ENCODE peak calls at places on chromosomes 4 and X, in seven cellular contexts. Q is mesenchymal stem cell, O is fibroblast of lung, G is PC-3, F is MM.1S, Y is H1, M is mesendoderm. N is an unnamed sample.

GRCh38 chrX:111168314-111168713 is 72.3 kb downstream of the PAK3 start:
- DNase-seq in O (peak; percentile 10), G (peak; percentile 10), M (peak; percentile 50), Q (peak; percentile 24), F (no peak), Y (no peak), N (peak; percentile 13)

GRCh38 chr4:92451792-92452191 is 148.0 kb downstream of the GRID2 start:
- DNase-seq in F (no peak), M (no peak), Y (no peak), Q (no peak), G (peak; percentile 12), O (no peak), N (no peak)

GRCh38 chrX:108834036-108834435 is 97.7 kb upstream of the IRS4 start:
- DNase-seq in M (no peak), Y (no peak), F (no peak), Q (no peak), O (no peak), G (no peak), N (no peak)

GRCh38 chr4:13783800-13784411 is 156.4 kb upstream of the BOD1L1 start:
- DNase-seq in Q (no peak), G (no peak), M (no peak), O (peak; percentile 40), F (no peak), Y (no peak), N (no peak)

GRCh38 chr4:153014460-153014859 is 78.3 kb downstream of the FHDC1 start:
- DNase-seq in F (no peak), Y (no peak), M (no peak), Q (no peak), G (no peak), O (no peak), N (peak; percentile 42)

GRCh38 chr4:6626066-6626465 is 14.4 kb upstream of the MRFAP1 start:
- DNase-seq in G (no peak), M (no peak), F (no peak), O (no peak), Y (no peak), Q (no peak), N (no peak)

GRCh38 chr4:69984030-69984443 is 11.7 kb upstream of the STATH start:
- DNase-seq in M (no peak), Q (no peak), G (peak; percentile 79), Y (no peak), F (peak; percentile 49), O (peak; percentile 58), N (no peak)

GRCh38 chr4:29560452-29560851 is 1159.7 kb upstream of the PCDH7 start:
- DNase-seq in F (no peak), M (no peak), Q (no peak), Y (no peak), G (no peak), O (no peak), N (no peak)

GRCh38 chr4:138981930-138982390 is 33.6 kb upstream of the NOCT start:
- DNase-seq in G (peak; percentile 55), F (no peak), Y (peak; percentile 19), Q (peak; percentile 95), M (peak; percentile 72), O (peak; percentile 30), N (peak; percentile 71)

GRCh38 chrX:10124506-10125247 is 32.1 kb upstream of the CLCN4 start:
- DNase-seq in F (no peak), Q (no peak), Y (no peak), O (no peak), M (no peak), G (no peak), N (no peak)

GRCh38 chr4:1323635-1324442 is 23.2 kb upstream of the UVSSA start:
- DNase-seq in O (peak; percentile 99), M (no peak), G (peak; percentile 87), Y (no peak), Q (peak; percentile 87), F (no peak), N (peak; percentile 85)

GRCh38 chrX:48613502-48614160 is 16.3 kb downstream of the WDR13 start:
- DNase-seq in M (no peak), F (no peak), O (peak; percentile 28), G (no peak), Y (no peak), Q (no peak), N (peak; percentile 51)

GRCh38 chrX:72052415-72053090 is 79.2 kb downstream of the RTL5 start:
- DNase-seq in Y (no peak), F (no peak), Q (peak; percentile 33), M (peak; percentile 59), G (no peak), O (peak; percentile 48), N (peak; percentile 63)

GRCh38 chr4:103996637-103997036 is 276.9 kb upstream of the TACR3 start:
- DNase-seq in M (peak; percentile 98), F (no peak), G (peak; percentile 72), Q (peak; percentile 91), Y (no peak), O (peak; percentile 90), N (peak; percentile 69)

GRCh38 chrX:13472975-13473665 is 96.3 kb upstream of the EGFL6 start:
- DNase-seq in G (no peak), Q (no peak), F (no peak), O (no peak), Y (no peak), M (no peak), N (peak; percentile 32)

GRCh38 chrX:85140963-85141362 is 102.6 kb downstream of the SATL1 start:
- DNase-seq in O (no peak), M (peak; percentile 48), Q (no peak), G (no peak), Y (no peak), F (no peak), N (no peak)

GRCh38 chrX:25015486-25016360 is at the start of gene ARX:
- DNase-seq in F (no peak), O (peak; percentile 53), Y (peak; percentile 77), G (no peak), M (peak; percentile 89), Q (peak; percentile 53), N (peak; percentile 65)

GRCh38 chr4:44186096-44186849 is 262.3 kb downstream of the KCTD8 start:
- DNase-seq in F (no peak), G (no peak), M (peak; percentile 8), Q (no peak), O (no peak), Y (no peak), N (no peak)

GRCh38 chr4:10811992-10812391 is 127.4 kb upstream of the CLNK start:
- DNase-seq in O (no peak), M (no peak), G (no peak), F (no peak), Y (no peak), Q (no peak), N (no peak)

GRCh38 chrX:329291-329910 is 10.8 kb upstream of the GTPBP6 start:
- DNase-seq in G (no peak), F (no peak), O (no peak), M (no peak), Y (no peak), Q (no peak), N (no peak)

GRCh38 chr4:7894677-7895181 is 44.9 kb downstream of the AFAP1 start:
- DNase-seq in F (no peak), M (no peak), Y (no peak), O (no peak), G (no peak), Q (no peak), N (no peak)

GRCh38 chrX:153641575-153642312 is 5.3 kb upstream of the DUSP9 start:
- DNase-seq in F (no peak), M (peak; percentile 29), Q (no peak), O (no peak), Y (no peak), G (no peak), N (no peak)

GRCh38 chrX:98405376-98405775 is 1521.7 kb downstream of the RPA4 start:
- DNase-seq in Y (no peak), O (peak; percentile 27), M (no peak), F (no peak), G (peak; percentile 8), Q (no peak), N (no peak)

GRCh38 chrX:72270316-72270866 is 6.7 kb downstream of the RPS4X start:
- DNase-seq in F (no peak), M (no peak), Y (no peak), G (peak; percentile 41), Q (no peak), O (no peak), N (no peak)

GRCh38 chrX:68724531-68725020 is 77.1 kb downstream of the STARD8 start:
- DNase-seq in O (no peak), G (no peak), Y (no peak), M (no peak), F (no peak), Q (no peak), N (no peak)

GRCh38 chr4:79913581-79913980 is 159.4 kb downstream of the ANTXR2 start:
- DNase-seq in F (no peak), Q (peak; percentile 74), M (no peak), O (peak; percentile 87), G (no peak), Y (no peak), N (peak; percentile 56)

GRCh38 chrX:97597954-97598353 is 714.2 kb downstream of the RPA4 start:
- DNase-seq in Y (no peak), O (no peak), M (peak; percentile 78), F (no peak), G (no peak), Q (no peak), N (no peak)

GRCh38 chr4:141569141-141569540 is 67.2 kb upstream of the IL15 start:
- DNase-seq in O (peak; percentile 58), F (no peak), G (peak; percentile 65), M (no peak), Q (peak; percentile 9), Y (no peak), N (peak; percentile 54)
- H3K4me2 ChIP-seq in O (no peak overlapping the region), F (no peak overlapping the region), G (peak overlapping the region; percentile 13), M (no peak overlapping the region), Q (no peak overlapping the region), Y (no peak overlapping the region), N (peak overlapping the region; percentile 63)

GRCh38 chrX:43716144-43716543 is 60.0 kb downstream of the MAOA start:
- DNase-seq in Q (no peak), O (no peak), M (no peak), G (no peak), Y (no peak), F (no peak), N (no peak)
- H3K27me3 ChIP-seq in Q (no peaks in the 10 kb centered on the region), O (peaks cover 3% of the 10 kb centered on the region), M (no peaks in the 10 kb centered on the region), G (no peaks in the 10 kb centered on the region), Y (no peaks in the 10 kb centered on the region), F (no peaks in the 10 kb centered on the region), N (no peaks in the 10 kb centered on the region)

DNA sequence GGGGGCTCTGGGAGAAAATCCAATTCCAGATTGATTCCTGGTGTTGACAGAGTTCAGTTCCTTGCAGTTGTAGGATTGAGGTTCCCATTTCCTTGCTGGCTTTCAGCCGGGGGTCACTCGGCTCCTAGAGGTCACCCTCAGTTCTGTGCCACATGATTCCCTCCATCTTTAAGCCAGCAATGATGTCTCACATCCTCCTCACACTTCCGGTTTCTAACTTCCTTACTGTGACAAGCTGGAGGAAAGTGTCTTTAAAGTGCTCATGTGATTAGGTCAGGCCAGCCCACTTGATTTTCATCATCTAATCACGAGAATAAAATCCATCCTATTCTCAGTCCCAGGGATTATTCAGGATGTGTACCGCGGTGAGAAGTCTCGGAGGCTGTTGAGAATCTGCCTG is 19.5 kb upstream of the SMIM31 start:
- DNase-seq in Q (no peak), M (no peak), F (peak; percentile 36), Y (no peak), G (no peak), O (no peak), N (peak; percentile 15)
- H3K4me2 ChIP-seq in Q (no peak overlapping the region), M (no peak overlapping the region), F (peak overlapping the region; percentile 7), Y (no peak overlapping the region), G (no peak overlapping the region), O (no peak overlapping the region), N (no peak overlapping the region)

DNA sequence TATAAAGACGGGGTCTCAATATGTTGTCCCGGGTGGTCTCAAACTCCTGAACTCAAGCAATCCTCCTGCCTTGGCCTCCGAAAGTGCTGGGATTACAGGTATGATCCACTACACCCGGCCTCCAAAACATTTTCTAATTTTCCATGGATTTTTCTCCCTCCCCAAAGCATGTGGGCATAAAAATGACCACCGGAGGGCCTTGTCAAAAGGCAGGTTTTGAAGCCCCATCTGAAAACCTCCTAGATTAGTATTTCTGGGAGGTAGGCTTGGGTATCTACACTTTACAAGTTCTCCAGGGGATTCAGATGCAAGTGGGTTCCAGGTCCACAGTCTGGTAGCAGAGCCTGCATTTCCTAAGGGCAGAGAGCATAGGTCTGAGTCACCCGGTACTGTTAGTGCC is 1.4 kb upstream of the GPR173 start:
- DNase-seq in M (no peak), Y (no peak), O (no peak), F (no peak), G (peak; percentile 34), Q (peak; percentile 15), N (peak; percentile 51)
- H3K27me3 ChIP-seq in M (no peaks in the 10 kb centered on the region), Y (no peaks in the 10 kb centered on the region), O (no peaks in the 10 kb centered on the region), F (no peaks in the 10 kb centered on the region), G (no peaks in the 10 kb centered on the region), Q (peaks cover 40% of the 10 kb centered on the region), N (no peaks in the 10 kb centered on the region)

N was measured in GM23248.